ENCODE peak calls at places on chromosomes 7 and 10, in five cellular contexts. One of them, this sample, is unnamed.

GRCh38 chr7:73681031-73681430 is 2.2 kb downstream of the DNAJC30 start:
- DNase-seq in Panc1: no peak
- DNase-seq in right cardiac atrium: no peak
- DNase-seq in fibroblast of lung: peak; percentile 81
- DNase-seq in kidney: no peak
- DNase-seq in this sample: no peak

GRCh38 chr7:96388166-96388565 is 66.3 kb upstream of the SLC25A13 start:
- DNase-seq in Panc1: peak; percentile 36
- DNase-seq in right cardiac atrium: no peak
- DNase-seq in fibroblast of lung: peak; percentile 65
- DNase-seq in kidney: no peak
- DNase-seq in this sample: no peak

GRCh38 chr7:34739651-34740300 is 81.8 kb downstream of the NPSR1 start:
- DNase-seq in Panc1: no peak
- DNase-seq in right cardiac atrium: no peak
- DNase-seq in fibroblast of lung: no peak
- DNase-seq in kidney: no peak
- DNase-seq in this sample: no peak

GRCh38 chr10:77636286-77636966 is 1.2 kb downstream of the KCNMA1 start:
- DNase-seq in Panc1: no peak
- DNase-seq in right cardiac atrium: no peak
- DNase-seq in fibroblast of lung: no peak
- DNase-seq in kidney: peak; percentile 58
- DNase-seq in this sample: no peak

GRCh38 chr7:135728136-135728669 is at the start of gene SLC13A4:
- DNase-seq in Panc1: no peak
- DNase-seq in right cardiac atrium: no peak
- DNase-seq in fibroblast of lung: no peak
- DNase-seq in kidney: no peak
- DNase-seq in this sample: peak; percentile 84

GRCh38 chr10:102660891-102661613 is 16.8 kb downstream of the TRIM8 start:
- DNase-seq in Panc1: no peak
- DNase-seq in right cardiac atrium: peak; percentile 85
- DNase-seq in fibroblast of lung: peak; percentile 62
- DNase-seq in kidney: no peak
- DNase-seq in this sample: no peak

GRCh38 chr10:101394522-101395133 is 40.7 kb downstream of the BTRC start:
- DNase-seq in Panc1: no peak
- DNase-seq in right cardiac atrium: no peak
- DNase-seq in fibroblast of lung: peak; percentile 22
- DNase-seq in kidney: no peak
- DNase-seq in this sample: no peak

GRCh38 chr7:22485189-22485588 is 14.8 kb downstream of the STEAP1B start:
- DNase-seq in Panc1: no peak
- DNase-seq in right cardiac atrium: no peak
- DNase-seq in fibroblast of lung: peak; percentile 56
- DNase-seq in kidney: no peak
- DNase-seq in this sample: no peak

GRCh38 chr10:79340646-79341244 is 6.5 kb upstream of the PPIF start:
- DNase-seq in Panc1: no peak
- DNase-seq in right cardiac atrium: no peak
- DNase-seq in fibroblast of lung: no peak
- DNase-seq in kidney: no peak
- DNase-seq in this sample: no peak

GRCh38 chr7:82375713-82376112 is 67.9 kb downstream of the CACNA2D1 start:
- DNase-seq in Panc1: no peak
- DNase-seq in right cardiac atrium: no peak
- DNase-seq in fibroblast of lung: no peak
- DNase-seq in kidney: no peak
- DNase-seq in this sample: no peak

GRCh38 chr7:111486472-111487142 is 75.7 kb downstream of the IMMP2L start:
- DNase-seq in Panc1: peak; percentile 55
- DNase-seq in right cardiac atrium: no peak
- DNase-seq in fibroblast of lung: peak; percentile 39
- DNase-seq in kidney: no peak
- DNase-seq in this sample: peak; percentile 38

GRCh38 chr7:80369321-80369720 is 142.5 kb downstream of the GNAT3 start:
- DNase-seq in Panc1: no peak
- DNase-seq in right cardiac atrium: no peak
- DNase-seq in fibroblast of lung: no peak
- DNase-seq in kidney: no peak
- DNase-seq in this sample: no peak

GRCh38 chr7:12683678-12684077 is 3.8 kb upstream of the ARL4A start:
- DNase-seq in Panc1: no peak
- DNase-seq in right cardiac atrium: no peak
- DNase-seq in fibroblast of lung: no peak
- DNase-seq in kidney: no peak
- DNase-seq in this sample: no peak

GRCh38 chr10:102645388-102645740 is 1.1 kb downstream of the TRIM8 start:
- DNase-seq in Panc1: peak; percentile 43
- DNase-seq in right cardiac atrium: peak; percentile 88
- DNase-seq in fibroblast of lung: peak; percentile 67
- DNase-seq in kidney: peak; percentile 94
- DNase-seq in this sample: peak; percentile 71

GRCh38 chr10:119029613-119030420 is at the start of gene NANOS1:
- DNase-seq in Panc1: no peak
- DNase-seq in right cardiac atrium: peak; percentile 74
- DNase-seq in fibroblast of lung: peak; percentile 38
- DNase-seq in kidney: peak; percentile 75
- DNase-seq in this sample: no peak

GRCh38 chr10:30822693-30823465 is 193.3 kb upstream of the LYZL2 start:
- DNase-seq in Panc1: no peak
- DNase-seq in right cardiac atrium: no peak
- DNase-seq in fibroblast of lung: no peak
- DNase-seq in kidney: no peak
- DNase-seq in this sample: no peak

GRCh38 chr7:14747701-14748100 is 154.8 kb downstream of the DGKB start:
- DNase-seq in Panc1: no peak
- DNase-seq in right cardiac atrium: no peak
- DNase-seq in fibroblast of lung: peak; percentile 24
- DNase-seq in kidney: no peak
- DNase-seq in this sample: no peak

GRCh38 chr10:21173964-21174669 is 277.0 kb upstream of the NEBL start:
- DNase-seq in Panc1: no peak
- DNase-seq in right cardiac atrium: peak; percentile 73
- DNase-seq in fibroblast of lung: peak; percentile 33
- DNase-seq in kidney: peak; percentile 95
- DNase-seq in this sample: peak; percentile 18

GRCh38 chr10:3655528-3655927 is 129.5 kb downstream of the KLF6 start:
- DNase-seq in Panc1: no peak
- DNase-seq in right cardiac atrium: no peak
- DNase-seq in fibroblast of lung: no peak
- DNase-seq in kidney: no peak
- DNase-seq in this sample: no peak

GRCh38 chr7:121395494-121395960 is 581 bp downstream of the FAM3C start:
- DNase-seq in Panc1: no peak
- DNase-seq in right cardiac atrium: no peak
- DNase-seq in fibroblast of lung: peak; percentile 32
- DNase-seq in kidney: no peak
- DNase-seq in this sample: peak; percentile 48

GRCh38 chr10:82377608-82378007 is 502.6 kb downstream of the NRG3 start:
- DNase-seq in Panc1: no peak
- DNase-seq in right cardiac atrium: no peak
- DNase-seq in fibroblast of lung: peak; percentile 1
- DNase-seq in kidney: no peak
- DNase-seq in this sample: peak; percentile 35

GRCh38 chr7:127207806-127208205 is 44.9 kb downstream of the GRM8 start:
- DNase-seq in Panc1: no peak
- DNase-seq in right cardiac atrium: no peak
- DNase-seq in fibroblast of lung: no peak
- DNase-seq in kidney: no peak
- DNase-seq in this sample: no peak

GRCh38 chr10:86706401-86706841 is 38.1 kb downstream of the LDB3 start:
- DNase-seq in Panc1: no peak
- DNase-seq in right cardiac atrium: no peak
- DNase-seq in fibroblast of lung: no peak
- DNase-seq in kidney: peak; percentile 65
- DNase-seq in this sample: no peak

GRCh38 chr10:86648706-86649426 is 5.5 kb upstream of the OPN4 start:
- DNase-seq in Panc1: no peak
- DNase-seq in right cardiac atrium: peak; percentile 86
- DNase-seq in fibroblast of lung: peak; percentile 75
- DNase-seq in kidney: no peak
- DNase-seq in this sample: peak; percentile 77

GRCh38 chr7:93948106-93948505 is 26.6 kb downstream of the GNG11 start:
- DNase-seq in Panc1: no peak
- DNase-seq in right cardiac atrium: no peak
- DNase-seq in fibroblast of lung: peak; percentile 74
- DNase-seq in kidney: no peak
- DNase-seq in this sample: no peak

GRCh38 chr10:38730076-38730475 is 635.9 kb downstream of the ZNF37A start:
- DNase-seq in Panc1: no peak
- DNase-seq in right cardiac atrium: no peak
- DNase-seq in fibroblast of lung: no peak
- DNase-seq in kidney: no peak
- DNase-seq in this sample: no peak

GRCh38 chr10:75253281-75254220 is 17.8 kb upstream of the COMTD1 start:
- DNase-seq in Panc1: no peak
- DNase-seq in right cardiac atrium: no peak
- DNase-seq in fibroblast of lung: no peak
- DNase-seq in kidney: no peak
- DNase-seq in this sample: no peak

GRCh38 chr7:141652691-141653090 is 49.3 kb downstream of the DENND11 start:
- DNase-seq in Panc1: no peak
- DNase-seq in right cardiac atrium: no peak
- DNase-seq in fibroblast of lung: no peak
- DNase-seq in kidney: no peak
- DNase-seq in this sample: no peak

GRCh38 chr7:117777335-117778150 is 95.7 kb downstream of the CTTNBP2 start:
- DNase-seq in Panc1: no peak
- DNase-seq in right cardiac atrium: no peak
- DNase-seq in fibroblast of lung: peak; percentile 9
- DNase-seq in kidney: no peak
- DNase-seq in this sample: no peak

GRCh38 chr10:9339702-9340101 is 1285.2 kb downstream of the GATA3 start:
- DNase-seq in Panc1: no peak
- DNase-seq in right cardiac atrium: no peak
- DNase-seq in fibroblast of lung: no peak
- DNase-seq in kidney: no peak
- DNase-seq in this sample: no peak

GRCh38 chr10:22427890-22428571 is 82.7 kb downstream of the SPAG6 start:
- DNase-seq in Panc1: no peak
- DNase-seq in right cardiac atrium: no peak
- DNase-seq in fibroblast of lung: peak; percentile 94
- DNase-seq in kidney: no peak
- DNase-seq in this sample: no peak

GRCh38 chr10:131570716-131571307 is 259.3 kb upstream of the TCERG1L start:
- DNase-seq in Panc1: no peak
- DNase-seq in right cardiac atrium: no peak
- DNase-seq in fibroblast of lung: no peak
- DNase-seq in kidney: no peak
- DNase-seq in this sample: no peak

GRCh38 chr10:49115015-49115795 is at the start of gene VSTM4:
- DNase-seq in Panc1: no peak
- DNase-seq in right cardiac atrium: peak; percentile 89
- DNase-seq in fibroblast of lung: peak; percentile 33
- DNase-seq in kidney: no peak
- DNase-seq in this sample: no peak

GRCh38 chr10:88150338-88150737 is 286.9 kb downstream of the PTEN start:
- DNase-seq in Panc1: no peak
- DNase-seq in right cardiac atrium: no peak
- DNase-seq in fibroblast of lung: peak; percentile 84
- DNase-seq in kidney: no peak
- DNase-seq in this sample: no peak

GRCh38 chr10:86071758-86072157 is 294.8 kb downstream of the GRID1 start:
- DNase-seq in Panc1: no peak
- DNase-seq in right cardiac atrium: no peak
- DNase-seq in fibroblast of lung: no peak
- DNase-seq in kidney: no peak
- DNase-seq in this sample: no peak

GRCh38 chr7:99254390-99254789 is 18.2 kb upstream of the MYH16 start:
- DNase-seq in Panc1: no peak
- DNase-seq in right cardiac atrium: no peak
- DNase-seq in fibroblast of lung: no peak
- DNase-seq in kidney: no peak
- DNase-seq in this sample: no peak

GRCh38 chr7:24743471-24743870 is 13.8 kb downstream of the GSDME start:
- DNase-seq in Panc1: no peak
- DNase-seq in right cardiac atrium: no peak
- DNase-seq in fibroblast of lung: no peak
- DNase-seq in kidney: no peak
- DNase-seq in this sample: no peak

GRCh38 chr10:14032406-14032998 is 298.2 kb downstream of the FRMD4A start:
- DNase-seq in Panc1: no peak
- DNase-seq in right cardiac atrium: peak; percentile 74
- DNase-seq in fibroblast of lung: peak; percentile 17
- DNase-seq in kidney: no peak
- DNase-seq in this sample: peak; percentile 61

GRCh38 chr7:70489808-70490207 is 642.1 kb upstream of the GALNT17 start:
- DNase-seq in Panc1: no peak
- DNase-seq in right cardiac atrium: no peak
- DNase-seq in fibroblast of lung: no peak
- DNase-seq in kidney: no peak
- DNase-seq in this sample: peak; percentile 34
- H3K4me1 ChIP-seq in Panc1: no peaks in the 10 kb centered on the region
- H3K4me1 ChIP-seq in right cardiac atrium: no peaks in the 10 kb centered on the region
- H3K4me1 ChIP-seq in fibroblast of lung: no peaks in the 10 kb centered on the region
- H3K4me1 ChIP-seq in kidney: no peaks in the 10 kb centered on the region
- H3K4me1 ChIP-seq in this sample: no peaks in the 10 kb centered on the region

GRCh38 chr7:55438765-55439525 is 73.8 kb downstream of the LANCL2 start:
- DNase-seq in Panc1: no peak
- DNase-seq in right cardiac atrium: peak; percentile 73
- DNase-seq in fibroblast of lung: peak; percentile 73
- DNase-seq in kidney: peak; percentile 71
- DNase-seq in this sample: no peak

GRCh38 chr7:55440040-55440690 is 75.0 kb downstream of the LANCL2 start:
- DNase-seq in Panc1: no peak
- DNase-seq in right cardiac atrium: no peak
- DNase-seq in fibroblast of lung: no peak
- DNase-seq in kidney: no peak
- DNase-seq in this sample: no peak

GRCh38 chr7:55441002-55441401 is 75.9 kb downstream of the LANCL2 start:
- DNase-seq in Panc1: no peak
- DNase-seq in right cardiac atrium: no peak
- DNase-seq in fibroblast of lung: no peak
- DNase-seq in kidney: no peak
- DNase-seq in this sample: no peak

GRCh38 chr7:55438085-55438764 is 73.1 kb downstream of the LANCL2 start:
- DNase-seq in Panc1: no peak
- DNase-seq in right cardiac atrium: no peak
- DNase-seq in fibroblast of lung: no peak
- DNase-seq in kidney: no peak
- DNase-seq in this sample: no peak

GRCh38 chr7:55439627-55440026 is 74.5 kb downstream of the LANCL2 start:
- DNase-seq in Panc1: no peak
- DNase-seq in right cardiac atrium: no peak
- DNase-seq in fibroblast of lung: peak; percentile 49
- DNase-seq in kidney: no peak
- DNase-seq in this sample: no peak
- H3K4me1 ChIP-seq in Panc1: no peaks in the 10 kb centered on the region
- H3K4me1 ChIP-seq in right cardiac atrium: no peaks in the 10 kb centered on the region
- H3K4me1 ChIP-seq in fibroblast of lung: peaks cover 22% of the 10 kb centered on the region
- H3K4me1 ChIP-seq in kidney: peaks cover 3% of the 10 kb centered on the region
- H3K4me1 ChIP-seq in this sample: no peaks in the 10 kb centered on the region

GRCh38 chr10:42768581-42769152 is 13.9 kb upstream of the BMS1 start:
- DNase-seq in Panc1: no peak
- DNase-seq in right cardiac atrium: no peak
- DNase-seq in fibroblast of lung: no peak
- DNase-seq in kidney: no peak
- DNase-seq in this sample: peak; percentile 41
- H3K4me1 ChIP-seq in Panc1: no peaks in the 10 kb centered on the region
- H3K4me1 ChIP-seq in right cardiac atrium: no peaks in the 10 kb centered on the region
- H3K4me1 ChIP-seq in fibroblast of lung: no peaks in the 10 kb centered on the region
- H3K4me1 ChIP-seq in kidney: no peaks in the 10 kb centered on the region
- H3K4me1 ChIP-seq in this sample: peaks cover 6% of the 10 kb centered on the region

GRCh38 chr10:127904931-127905622 is 1.8 kb upstream of the PTPRE start:
- DNase-seq in Panc1: no peak
- DNase-seq in right cardiac atrium: no peak
- DNase-seq in fibroblast of lung: no peak
- DNase-seq in kidney: no peak
- DNase-seq in this sample: no peak
- H3K4me1 ChIP-seq in Panc1: peaks cover 6% of the 10 kb centered on the region
- H3K4me1 ChIP-seq in right cardiac atrium: peaks cover 8% of the 10 kb centered on the region
- H3K4me1 ChIP-seq in fibroblast of lung: peaks cover 16% of the 10 kb centered on the region
- H3K4me1 ChIP-seq in kidney: peaks cover 8% of the 10 kb centered on the region
- H3K4me1 ChIP-seq in this sample: no peaks in the 10 kb centered on the region